ENCODE peak calls at places on chromosome 1, in five cellular contexts. C is cardiac muscle cell, S is pancreas, Q is brain microvascular endothelial cell, Y is heart right ventricle. O is an unnamed sample.

GRCh38 chr1:161200992-161201827 is 957 bp upstream of the NDUFS2 start:
- DNase-seq in C (no peak), S (no peak), Q (peak), Y (peak), O (peak)

GRCh38 chr1:30425046-30425445 is 298.3 kb downstream of the MATN1 start:
- DNase-seq in C (no peak), S (no peak), Q (no peak), Y (no peak), O (no peak)

GRCh38 chr1:75991497-75992114 is 59.4 kb upstream of the ASB17 start:
- DNase-seq in C (peak), S (peak), Q (peak), Y (peak), O (peak)

GRCh38 chr1:11245904-11246726 is 16.2 kb downstream of the MTOR start:
- DNase-seq in C (no peak), S (no peak), Q (no peak), Y (no peak), O (no peak)

GRCh38 chr1:158180741-158181576 is at the start of gene CD1D:
- DNase-seq in C (peak), S (peak), Q (no peak), Y (peak), O (no peak)

GRCh38 chr1:203835476-203835875 is 25.9 kb upstream of the SNRPE start:
- DNase-seq in C (no peak), S (no peak), Q (no peak), Y (no peak), O (no peak)

GRCh38 chr1:27413004-27413403 is 20.6 kb downstream of the GPR3 start:
- DNase-seq in C (no peak), S (no peak), Q (no peak), Y (no peak), O (no peak)

GRCh38 chr1:117842408-117843170 is 86.8 kb downstream of the GDAP2 start:
- DNase-seq in C (no peak), S (peak), Q (peak), Y (no peak), O (no peak)

GRCh38 chr1:37622131-37622530 is 12.6 kb downstream of the RSPO1 start:
- DNase-seq in C (no peak), S (no peak), Q (no peak), Y (no peak), O (no peak)

GRCh38 chr1:221230605-221231004 is 351.4 kb downstream of the HLX start:
- DNase-seq in C (no peak), S (no peak), Q (no peak), Y (peak), O (no peak)

GRCh38 chr1:21937034-21937371 is at the start of gene HSPG2:
- DNase-seq in C (no peak), S (no peak), Q (no peak), Y (no peak), O (no peak)

GRCh38 chr1:21937372-21938121 is 437 bp upstream of the HSPG2 start:
- DNase-seq in C (peak), S (peak), Q (peak), Y (peak), O (peak)

GRCh38 chr1:21935393-21935804 is 1.7 kb downstream of the HSPG2 start:
- DNase-seq in C (no peak), S (no peak), Q (peak), Y (no peak), O (no peak)

GRCh38 chr1:21935891-21936365 is 1.2 kb downstream of the HSPG2 start:
- DNase-seq in C (no peak), S (no peak), Q (no peak), Y (peak), O (no peak)

DNA sequence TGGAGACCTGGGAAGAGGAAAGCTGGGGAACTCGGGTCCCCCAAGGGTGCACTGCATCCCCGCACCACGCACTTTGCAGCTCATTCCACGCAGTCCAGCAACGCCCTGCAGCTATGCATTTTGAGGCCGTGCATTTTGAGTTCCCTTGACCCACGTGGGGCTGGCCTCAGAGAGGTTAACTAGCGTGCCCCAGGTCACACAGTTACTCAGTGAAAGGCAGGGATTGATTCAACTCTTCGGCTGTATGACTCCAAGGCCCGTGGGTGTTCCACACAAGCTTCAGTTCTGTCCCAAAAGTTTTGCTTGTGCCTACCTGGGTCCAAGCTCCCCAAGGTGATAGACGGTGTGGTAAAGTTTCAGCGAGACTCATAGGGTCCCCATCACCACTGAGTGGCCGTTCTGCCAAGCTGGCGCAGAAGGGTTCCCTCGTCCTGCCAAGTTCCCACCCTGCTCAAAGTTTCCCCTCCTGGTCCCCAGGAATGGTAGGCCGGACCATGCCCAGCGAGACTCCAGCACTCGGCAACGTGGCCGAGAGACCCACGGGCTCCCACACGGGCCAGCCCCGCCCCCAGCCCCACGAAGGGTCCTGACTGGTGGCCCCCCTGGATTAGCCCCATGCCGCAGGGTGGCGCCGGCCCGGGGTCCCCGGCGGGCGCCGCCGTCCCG is 611 bp downstream of the HSPG2 start:
- DNase-seq in C (no peak), S (peak), Q (no peak), Y (peak), O (no peak)
- H3K27ac ChIP-seq in C (peak), S (peak), Q (peak), Y (peak), O (peak)

GRCh38 chr1:91752324-91752723 is 133.6 kb downstream of the TGFBR3 start:
- DNase-seq in C (no peak), S (no peak), Q (no peak), Y (no peak), O (no peak)
- H3K27ac ChIP-seq in C (no peak), S (no peak), Q (no peak), Y (no peak), O (no peak)

GRCh38 chr1:20028726-20029125 is 41.3 kb upstream of the PLA2G5 start:
- DNase-seq in C (no peak), S (no peak), Q (no peak), Y (no peak), O (no peak)

GRCh38 chr1:20031161-20031560 is 38.8 kb upstream of the PLA2G5 start:
- DNase-seq in C (no peak), S (no peak), Q (no peak), Y (no peak), O (no peak)

GRCh38 chr1:20031836-20032235 is 38.2 kb upstream of the PLA2G5 start:
- DNase-seq in C (no peak), S (no peak), Q (no peak), Y (no peak), O (no peak)

GRCh38 chr1:20029178-20029912 is 40.6 kb upstream of the PLA2G5 start:
- DNase-seq in C (no peak), S (no peak), Q (no peak), Y (peak), O (no peak)

GRCh38 chr1:20028125-20028524 is 41.9 kb upstream of the PLA2G5 start:
- DNase-seq in C (no peak), S (no peak), Q (no peak), Y (peak), O (no peak)
- H3K27ac ChIP-seq in C (no peak), S (no peak), Q (no peak), Y (peak), O (no peak)

DNA sequence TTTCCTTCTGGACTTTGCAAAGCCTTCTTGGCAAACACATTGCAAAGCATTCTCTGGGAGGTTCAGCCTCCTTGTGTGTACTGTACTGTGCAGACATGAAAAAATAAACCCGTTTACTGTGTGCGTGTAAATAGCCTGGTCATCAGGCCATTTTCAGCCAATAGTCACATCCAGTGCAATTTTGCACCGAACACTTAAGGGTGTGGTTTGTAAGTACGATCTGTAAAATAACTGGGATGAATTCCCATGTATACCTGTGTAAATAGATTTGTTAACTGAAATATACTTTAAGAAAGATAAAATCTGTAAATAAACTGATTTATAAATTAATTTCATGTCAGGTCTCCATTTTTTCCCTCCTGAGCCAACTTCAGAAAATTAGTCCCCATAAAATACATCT is 40.1 kb upstream of the QSOX1 start:
- DNase-seq in C (no peak), S (no peak), Q (no peak), Y (no peak), O (no peak)
- H3K27ac ChIP-seq in C (no peak), S (no peak), Q (no peak), Y (no peak), O (no peak)

O was measured in substantia nigra.